ENCODE peak calls at places on chromosome 12, in five cellular contexts. B, T, Q, I and Y are unnamed samples.

GRCh38 chr12:49970030-49970429 is 2.7 kb upstream of the AQP6 start:
- DNase-seq in B (no peak), T (no peak), Q (no peak), I (no peak), Y (no peak)

GRCh38 chr12:78641837-78642423 is 222.6 kb upstream of the SYT1 start:
- DNase-seq in B (no peak), T (no peak), Q (peak; percentile 7), I (no peak), Y (no peak)

GRCh38 chr12:124025661-124026060 is 52.6 kb downstream of the ZNF664 start:
- DNase-seq in B (no peak), T (no peak), Q (no peak), I (no peak), Y (no peak)

GRCh38 chr12:20000229-20000869 is 368.0 kb upstream of the PDE3A start:
- DNase-seq in B (no peak), T (no peak), Q (peak; percentile 13), I (no peak), Y (no peak)

GRCh38 chr12:129696952-129697351 is 206.9 kb downstream of the TMEM132D start:
- DNase-seq in B (no peak), T (no peak), Q (peak; percentile 49), I (no peak), Y (no peak)

GRCh38 chr12:91777268-91777997 is 368.2 kb downstream of the BTG1 start:
- DNase-seq in B (no peak), T (no peak), Q (peak; percentile 70), I (no peak), Y (no peak)

GRCh38 chr12:75269209-75269608 is 59.6 kb upstream of the KCNC2 start:
- DNase-seq in B (no peak), T (no peak), Q (no peak), I (no peak), Y (no peak)

GRCh38 chr12:62800707-62801400 is 134.1 kb downstream of the PPM1H start:
- DNase-seq in B (no peak), T (no peak), Q (no peak), I (no peak), Y (no peak)

GRCh38 chr12:8950287-8950574 is 786 bp upstream of the M6PR start:
- DNase-seq in B (no peak), T (no peak), Q (no peak), I (no peak), Y (no peak)

GRCh38 chr12:121364657-121365265 is 12.6 kb upstream of the ANAPC5 start:
- DNase-seq in B (no peak), T (no peak), Q (no peak), I (no peak), Y (no peak)

GRCh38 chr12:116691205-116691604 is 46.7 kb downstream of the SPRING1 start:
- DNase-seq in B (no peak), T (no peak), Q (no peak), I (no peak), Y (no peak)

GRCh38 chr12:115394498-115395220 is 710.7 kb upstream of the TBX3 start:
- DNase-seq in B (no peak), T (no peak), Q (no peak), I (no peak), Y (no peak)

GRCh38 chr12:27105746-27106536 is 23.6 kb upstream of the C12orf71 start:
- DNase-seq in B (no peak), T (no peak), Q (no peak), I (no peak), Y (no peak)

GRCh38 chr12:48296586-48297396 is 53.9 kb downstream of the ZNF641 start:
- DNase-seq in B (peak; percentile 36), T (peak; percentile 55), Q (peak; percentile 84), I (peak; percentile 19), Y (no peak)

GRCh38 chr12:43750814-43751213 is 7.8 kb downstream of the PUS7L start:
- DNase-seq in B (no peak), T (no peak), Q (no peak), I (no peak), Y (no peak)

GRCh38 chr12:52871291-52871961 is 22.6 kb upstream of the KRT78 start:
- DNase-seq in B (no peak), T (no peak), Q (peak; percentile 63), I (no peak), Y (no peak)

GRCh38 chr12:88501976-88502938 is 78.0 kb downstream of the KITLG start:
- DNase-seq in B (no peak), T (no peak), Q (peak; percentile 38), I (no peak), Y (no peak)

GRCh38 chr12:6193853-6194815 is 6.1 kb upstream of the CD9 start:
- DNase-seq in B (no peak), T (no peak), Q (peak; percentile 62), I (no peak), Y (no peak)

GRCh38 chr12:46208370-46208769 is 60.5 kb downstream of the SLC38A1 start:
- DNase-seq in B (no peak), T (no peak), Q (no peak), I (no peak), Y (no peak)

GRCh38 chr12:65649126-65649525 is 175.2 kb upstream of the HMGA2 start:
- DNase-seq in B (no peak), T (no peak), Q (peak; percentile 100), I (no peak), Y (no peak)

GRCh38 chr12:102971227-102971626 is 13.8 kb downstream of the ASCL1 start:
- DNase-seq in B (no peak), T (no peak), Q (no peak), I (no peak), Y (no peak)

GRCh38 chr12:63929426-63929825 is 84.9 kb downstream of the SRGAP1 start:
- DNase-seq in B (no peak), T (no peak), Q (no peak), I (no peak), Y (no peak)

GRCh38 chr12:122309564-122310121 is 43.3 kb upstream of the VPS33A start:
- DNase-seq in B (no peak), T (no peak), Q (peak; percentile 43), I (no peak), Y (no peak)

GRCh38 chr12:50166776-50167025 is 468 bp downstream of the CERS5 start:
- DNase-seq in B (no peak), T (no peak), Q (peak; percentile 41), I (no peak), Y (no peak)

GRCh38 chr12:64102339-64102738 is 119.8 kb downstream of the KICS2 start:
- DNase-seq in B (no peak), T (no peak), Q (peak; percentile 34), I (no peak), Y (no peak)

GRCh38 chr12:116346751-116347150 is 69.3 kb upstream of the MED13L start:
- DNase-seq in B (no peak), T (no peak), Q (peak; percentile 85), I (no peak), Y (no peak)